ENCODE peak calls at places on chromosomes 5 and 9, in eight cellular contexts. I is cardiac muscle cell; W is A549; H is hepatocyte; S is heart left ventricle; G is CD8-positive, alpha-beta T cell; Y is psoas muscle; Q is HepG2. F is an unnamed sample. For H3K4me1, the result is how much of the 10 kb centered on the place peaks cover.

GRCh38 chr9:16058131-16058549 is 505.3 kb downstream of the CCDC171 start:
- DNase-seq in I (no peak), W (no peak), H (no peak), S (no peak), G (no peak), Y (no peak), Q (no peak), F (no peak)

GRCh38 chr5:142600611-142601360 is 85.1 kb downstream of the FGF1 start:
- DNase-seq in I (no peak), W (peak), H (peak), S (peak), G (no peak), Y (no peak), Q (peak), F (no peak)

GRCh38 chr5:90968319-90968718 is 409.7 kb downstream of the ADGRV1 start:
- DNase-seq in I (no peak), W (no peak), H (no peak), S (no peak), G (no peak), Y (no peak), Q (no peak), F (no peak)

GRCh38 chr9:69822091-69822750 is 1.6 kb downstream of the CFAP95 start:
- DNase-seq in I (no peak), W (peak), H (no peak), S (no peak), G (no peak), Y (no peak), Q (no peak), F (no peak)

GRCh38 chr5:2626572-2626971 is 124.9 kb downstream of the IRX2 start:
- DNase-seq in I (no peak), W (no peak), H (no peak), S (no peak), G (no peak), Y (no peak), Q (no peak), F (no peak)

GRCh38 chr5:160774006-160774405 is 78.0 kb downstream of the ATP10B start:
- DNase-seq in I (no peak), W (no peak), H (no peak), S (no peak), G (no peak), Y (no peak), Q (no peak), F (no peak)

GRCh38 chr9:4517274-4517673 is 27.0 kb downstream of the SLC1A1 start:
- DNase-seq in I (no peak), W (no peak), H (no peak), S (no peak), G (no peak), Y (no peak), Q (no peak), F (no peak)

GRCh38 chr5:15533124-15533893 is 33.3 kb downstream of the FBXL7 start:
- DNase-seq in I (no peak), W (no peak), H (no peak), S (no peak), G (no peak), Y (no peak), Q (no peak), F (no peak)

GRCh38 chr5:180769821-180770220 is 30.0 kb upstream of the OR2Y1 start:
- DNase-seq in I (no peak), W (peak), H (no peak), S (no peak), G (no peak), Y (no peak), Q (peak), F (no peak)

GRCh38 chr9:93582550-93582949 is 6.2 kb downstream of the PHF2 start:
- DNase-seq in I (no peak), W (no peak), H (no peak), S (no peak), G (no peak), Y (no peak), Q (no peak), F (no peak)

GRCh38 chr9:37027582-37028424 is 6.3 kb downstream of the PAX5 start:
- DNase-seq in I (peak), W (peak), H (peak), S (peak), G (peak), Y (peak), Q (peak), F (peak)

GRCh38 chr5:98770158-98770910 is 3.1 kb upstream of the RGMB start:
- DNase-seq in I (peak), W (peak), H (peak), S (peak), G (no peak), Y (peak), Q (peak), F (peak)

GRCh38 chr9:8895498-8896224 is 1096.1 kb upstream of the DMAC1 start:
- DNase-seq in I (peak), W (peak), H (peak), S (no peak), G (no peak), Y (no peak), Q (peak), F (no peak)

GRCh38 chr5:172789687-172790495 is 18.9 kb upstream of the DUSP1 start:
- DNase-seq in I (no peak), W (no peak), H (no peak), S (no peak), G (no peak), Y (no peak), Q (no peak), F (no peak)

GRCh38 chr5:159359408-159359807 is 29.1 kb upstream of the IL12B start:
- DNase-seq in I (no peak), W (no peak), H (no peak), S (no peak), G (no peak), Y (no peak), Q (no peak), F (no peak)

GRCh38 chr5:26563979-26564378 is 474.4 kb downstream of the CDH9 start:
- DNase-seq in I (no peak), W (no peak), H (no peak), S (no peak), G (no peak), Y (no peak), Q (no peak), F (no peak)

GRCh38 chr5:135203593-135204036 is 169.6 kb upstream of the PITX1 start:
- DNase-seq in I (no peak), W (peak), H (no peak), S (no peak), G (no peak), Y (no peak), Q (peak), F (no peak)
- TF ChIP-seq CTCF in I (no peak), W (peak), H (peak), S (no peak), G (no peak), Y (peak), Q (peak), F (peak)

GRCh38 chr5:169648725-169649124 is 11.7 kb downstream of the DOCK2 start:
- DNase-seq in I (peak), W (no peak), H (no peak), S (peak), G (no peak), Y (no peak), Q (no peak), F (no peak)
- H3K4me1 ChIP-seq in I (under half), W (under half), H (under half), S (under half), G (half or more), Y (under half), Q (under half), F (under half)

GRCh38 chr9:72149231-72149975 is at the start of gene GDA:
- DNase-seq in I (peak), W (peak), H (peak), S (peak), G (no peak), Y (no peak), Q (no peak), F (no peak)
- H3K4me3 ChIP-seq in I (no peak), W (peak), H (peak), S (no peak), G (no peak), Y (peak), Q (peak), F (no peak)

GRCh38 chr5:56479126-56479525 is 246.0 kb upstream of the ANKRD55 start:
- DNase-seq in I (no peak), W (no peak), H (no peak), S (no peak), G (no peak), Y (no peak), Q (no peak), F (no peak)

GRCh38 chr5:56475689-56476486 is 242.8 kb upstream of the ANKRD55 start:
- DNase-seq in I (no peak), W (no peak), H (no peak), S (no peak), G (no peak), Y (no peak), Q (peak), F (no peak)

GRCh38 chr5:56476487-56476856 is 243.3 kb upstream of the ANKRD55 start:
- DNase-seq in I (no peak), W (no peak), H (no peak), S (no peak), G (no peak), Y (no peak), Q (peak), F (no peak)

GRCh38 chr5:56479701-56480304 is 246.7 kb upstream of the ANKRD55 start:
- DNase-seq in I (no peak), W (no peak), H (no peak), S (no peak), G (no peak), Y (no peak), Q (no peak), F (no peak)

GRCh38 chr5:56478062-56478461 is 244.9 kb upstream of the ANKRD55 start:
- DNase-seq in I (no peak), W (no peak), H (no peak), S (no peak), G (no peak), Y (no peak), Q (no peak), F (no peak)
- TF ChIP-seq CTCF in I (no peak), W (no peak), H (no peak), S (no peak), G (no peak), Y (no peak), Q (no peak), F (no peak)

GRCh38 chr9:133713960-133714495 is 24.1 kb downstream of the SARDH start:
- DNase-seq in I (no peak), W (no peak), H (no peak), S (peak), G (no peak), Y (no peak), Q (no peak), F (peak)
- H3K4me1 ChIP-seq in I (under half), W (under half), H (under half), S (under half), G (under half), Y (under half), Q (half or more), F (half or more)

DNA sequence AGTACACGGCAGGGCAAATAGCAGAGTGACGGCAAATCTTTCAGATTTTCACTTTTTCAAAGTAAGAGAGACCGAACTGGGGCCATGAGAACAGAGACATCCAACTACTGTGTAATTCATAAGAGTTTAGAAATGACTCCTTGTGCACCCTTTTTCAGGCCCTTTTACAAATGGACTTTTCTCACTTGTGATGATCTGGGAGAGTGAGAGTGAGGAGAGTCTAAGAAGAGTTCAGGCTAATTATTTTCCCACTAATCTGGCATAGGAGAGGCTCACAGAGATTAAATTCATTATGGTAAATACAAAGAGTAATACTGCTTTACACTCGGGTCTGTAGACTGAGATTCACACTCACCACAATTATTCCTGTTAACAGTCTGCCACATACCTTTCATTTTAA is 880 bp upstream of the CCNG1 start:
- DNase-seq in I (no peak), W (no peak), H (no peak), S (no peak), G (no peak), Y (no peak), Q (no peak), F (no peak)
- H3K4me3 ChIP-seq in I (peak), W (peak), H (no peak), S (peak), G (no peak), Y (peak), Q (peak), F (peak)

GRCh38 chr5:171667341-171668096 is 118.1 kb upstream of the SMIM23 start:
- DNase-seq in I (no peak), W (no peak), H (peak), S (peak), G (no peak), Y (peak), Q (no peak), F (no peak)
- TF ChIP-seq CTCF in I (peak), W (no peak), H (no peak), S (no peak), G (no peak), Y (no peak), Q (no peak), F (no peak)

F was measured in BE2C.